ENCODE peak calls at places on chromosomes 7 and 10, in four cellular contexts. One of them, this sample, is unnamed.

GRCh38 chr10:61164458-61165160 is 220.6 kb upstream of the RHOBTB1 start:
- DNase-seq in K562: no peak
- DNase-seq in HepG2: peak
- DNase-seq in H1: no peak
- DNase-seq in this sample: peak

GRCh38 chr7:45136106-45137060 is 21.2 kb upstream of the RAMP3 start:
- DNase-seq in K562: peak
- DNase-seq in H1: no peak
- DNase-seq in HepG2: peak
- DNase-seq in this sample: peak

GRCh38 chr7:112056409-112056808 is 149.8 kb downstream of the DOCK4 start:
- DNase-seq in HepG2: no peak
- DNase-seq in H1: no peak
- DNase-seq in K562: no peak
- DNase-seq in this sample: peak

GRCh38 chr7:151711435-151711872 is 165.5 kb downstream of the PRKAG2 start:
- DNase-seq in H1: no peak
- DNase-seq in HepG2: no peak
- DNase-seq in K562: no peak
- DNase-seq in this sample: no peak

GRCh38 chr7:18086165-18087030 is 58.8 kb upstream of the PRPS1L1 start:
- DNase-seq in HepG2: no peak
- DNase-seq in K562: peak
- DNase-seq in H1: peak
- DNase-seq in this sample: peak

GRCh38 chr10:124552877-124553276 is 91.3 kb downstream of the LHPP start:
- DNase-seq in K562: no peak
- DNase-seq in HepG2: no peak
- DNase-seq in H1: no peak
- DNase-seq in this sample: no peak

GRCh38 chr7:106057962-106058901 is 53.9 kb downstream of the SYPL1 start:
- DNase-seq in K562: no peak
- DNase-seq in HepG2: peak
- DNase-seq in H1: no peak
- DNase-seq in this sample: no peak

GRCh38 chr10:11192304-11193018 is 174.8 kb downstream of the CELF2 start:
- DNase-seq in H1: no peak
- DNase-seq in HepG2: no peak
- DNase-seq in K562: no peak
- DNase-seq in this sample: no peak

GRCh38 chr7:151286148-151286547 is 37.7 kb upstream of the SMARCD3 start:
- DNase-seq in HepG2: no peak
- DNase-seq in H1: no peak
- DNase-seq in K562: no peak
- DNase-seq in this sample: no peak

GRCh38 chr7:22576941-22577927 is 77.2 kb upstream of the STEAP1B start:
- DNase-seq in H1: no peak
- DNase-seq in HepG2: no peak
- DNase-seq in K562: no peak
- DNase-seq in this sample: peak

GRCh38 chr10:97895915-97896314 is 46.3 kb downstream of the GOLGA7B start:
- DNase-seq in K562: no peak
- DNase-seq in H1: no peak
- DNase-seq in HepG2: no peak
- DNase-seq in this sample: peak

GRCh38 chr7:12066561-12066960 is 144.5 kb upstream of the TMEM106B start:
- DNase-seq in HepG2: peak
- DNase-seq in H1: no peak
- DNase-seq in K562: no peak
- DNase-seq in this sample: no peak

GRCh38 chr7:13276977-13277376 is 589.5 kb downstream of the ARL4A start:
- DNase-seq in K562: no peak
- DNase-seq in H1: no peak
- DNase-seq in HepG2: no peak
- DNase-seq in this sample: no peak

GRCh38 chr10:3850999-3851937 is 66.3 kb upstream of the KLF6 start:
- DNase-seq in K562: no peak
- DNase-seq in H1: no peak
- DNase-seq in HepG2: peak
- DNase-seq in this sample: peak

GRCh38 chr10:13158401-13158800 is 3.0 kb upstream of the MCM10 start:
- DNase-seq in HepG2: no peak
- DNase-seq in K562: no peak
- DNase-seq in H1: no peak
- DNase-seq in this sample: no peak

GRCh38 chr10:71801357-71801756 is 28.0 kb upstream of the VSIR start:
- DNase-seq in K562: no peak
- DNase-seq in HepG2: no peak
- DNase-seq in H1: no peak
- DNase-seq in this sample: no peak

GRCh38 chr7:44846816-44847508 is 925 bp downstream of the H2AZ2 start:
- DNase-seq in HepG2: no peak
- DNase-seq in H1: no peak
- DNase-seq in K562: no peak
- DNase-seq in this sample: peak

GRCh38 chr10:48252354-48252650 is 22.2 kb downstream of the FRMPD2 start:
- DNase-seq in H1: peak
- DNase-seq in K562: no peak
- DNase-seq in HepG2: no peak
- DNase-seq in this sample: no peak

GRCh38 chr10:125158528-125159485 is 1.6 kb downstream of the CTBP2 start:
- DNase-seq in H1: peak
- DNase-seq in K562: peak
- DNase-seq in HepG2: no peak
- DNase-seq in this sample: peak

GRCh38 chr10:14653271-14654161 is 121.2 kb downstream of the FAM107B start:
- DNase-seq in K562: no peak
- DNase-seq in H1: no peak
- DNase-seq in HepG2: no peak
- DNase-seq in this sample: peak

GRCh38 chr10:69858201-69858600 is 56.5 kb downstream of the COL13A1 start:
- DNase-seq in H1: no peak
- DNase-seq in HepG2: no peak
- DNase-seq in K562: no peak
- DNase-seq in this sample: no peak

GRCh38 chr10:69862882-69863530 is 61.3 kb downstream of the COL13A1 start:
- DNase-seq in H1: no peak
- DNase-seq in K562: no peak
- DNase-seq in HepG2: no peak
- DNase-seq in this sample: no peak

GRCh38 chr10:69863580-69863979 is 61.9 kb downstream of the COL13A1 start:
- DNase-seq in K562: no peak
- DNase-seq in H1: no peak
- DNase-seq in HepG2: no peak
- DNase-seq in this sample: peak

GRCh38 chr10:69861251-69862240 is 59.8 kb downstream of the COL13A1 start:
- DNase-seq in HepG2: peak
- DNase-seq in K562: no peak
- DNase-seq in H1: no peak
- DNase-seq in this sample: peak

GRCh38 chr10:69860290-69860689 is 58.6 kb downstream of the COL13A1 start:
- DNase-seq in H1: no peak
- DNase-seq in K562: no peak
- DNase-seq in HepG2: no peak
- DNase-seq in this sample: no peak
- H3K9ac ChIP-seq in H1: no peak
- H3K9ac ChIP-seq in K562: no peak
- H3K9ac ChIP-seq in HepG2: no peak
- H3K9ac ChIP-seq in this sample: no peak

DNA sequence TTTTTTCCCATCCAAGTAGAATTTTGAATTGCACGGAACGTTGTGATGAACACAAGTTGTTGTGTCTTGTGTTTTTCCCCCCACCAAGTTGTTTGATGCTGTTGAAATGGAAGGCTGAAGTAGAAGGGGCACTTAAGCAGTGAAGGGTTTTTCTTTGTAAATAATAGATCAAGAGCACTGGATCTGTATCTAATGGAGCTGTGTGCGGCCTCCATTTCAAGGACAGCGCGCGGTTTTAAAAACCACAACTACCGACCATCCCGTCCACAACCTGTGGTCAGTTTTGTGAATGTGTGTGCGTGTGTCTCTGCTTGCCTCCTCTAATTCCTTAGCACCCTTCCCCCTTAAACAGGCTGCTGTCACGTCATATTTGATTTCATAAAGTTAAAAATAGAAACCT is 165.5 kb downstream of the TCF7L2 start:
- DNase-seq in K562: no peak
- DNase-seq in HepG2: no peak
- DNase-seq in H1: no peak
- DNase-seq in this sample: no peak
- TF ChIP-seq CTCF in K562: no peak
- TF ChIP-seq CTCF in HepG2: no peak
- TF ChIP-seq CTCF in H1: no peak
- TF ChIP-seq CTCF in this sample: no peak

GRCh38 chr7:83739527-83739926 is 90.6 kb upstream of the SEMA3E start:
- DNase-seq in H1: no peak
- DNase-seq in K562: no peak
- DNase-seq in HepG2: no peak
- DNase-seq in this sample: no peak

GRCh38 chr7:83738436-83738835 is 89.5 kb upstream of the SEMA3E start:
- DNase-seq in HepG2: no peak
- DNase-seq in H1: no peak
- DNase-seq in K562: no peak
- DNase-seq in this sample: no peak
- TF ChIP-seq JUN in HepG2: no peak
- TF ChIP-seq JUN in H1: no peak
- TF ChIP-seq JUN in K562: no peak
- TF ChIP-seq JUN in this sample: no peak

DNA sequence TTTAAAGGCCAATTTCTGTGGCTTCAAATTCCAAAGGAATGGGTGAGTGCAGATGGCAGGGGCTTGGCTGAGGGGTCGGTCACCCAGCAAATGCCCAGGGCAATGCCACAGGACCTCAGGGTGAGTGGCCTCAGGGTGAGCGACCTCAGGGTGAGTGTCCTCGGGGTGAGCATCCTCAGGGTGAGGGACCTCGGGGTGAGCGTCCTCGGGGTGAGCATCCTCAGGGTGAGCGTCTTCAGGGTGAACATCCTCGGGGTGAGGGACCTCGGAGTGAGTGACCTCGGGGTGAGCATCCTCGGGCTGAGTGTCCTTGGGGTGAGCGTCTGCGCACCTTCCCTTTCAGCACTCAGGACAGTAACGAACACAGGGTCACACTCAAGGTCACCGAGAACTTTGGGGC is 59.2 kb downstream of the ADARB2 start:
- DNase-seq in K562: no peak
- DNase-seq in HepG2: no peak
- DNase-seq in H1: no peak
- DNase-seq in this sample: no peak
- H3K9ac ChIP-seq in K562: no peak
- H3K9ac ChIP-seq in HepG2: no peak
- H3K9ac ChIP-seq in H1: no peak
- H3K9ac ChIP-seq in this sample: no peak

DNA sequence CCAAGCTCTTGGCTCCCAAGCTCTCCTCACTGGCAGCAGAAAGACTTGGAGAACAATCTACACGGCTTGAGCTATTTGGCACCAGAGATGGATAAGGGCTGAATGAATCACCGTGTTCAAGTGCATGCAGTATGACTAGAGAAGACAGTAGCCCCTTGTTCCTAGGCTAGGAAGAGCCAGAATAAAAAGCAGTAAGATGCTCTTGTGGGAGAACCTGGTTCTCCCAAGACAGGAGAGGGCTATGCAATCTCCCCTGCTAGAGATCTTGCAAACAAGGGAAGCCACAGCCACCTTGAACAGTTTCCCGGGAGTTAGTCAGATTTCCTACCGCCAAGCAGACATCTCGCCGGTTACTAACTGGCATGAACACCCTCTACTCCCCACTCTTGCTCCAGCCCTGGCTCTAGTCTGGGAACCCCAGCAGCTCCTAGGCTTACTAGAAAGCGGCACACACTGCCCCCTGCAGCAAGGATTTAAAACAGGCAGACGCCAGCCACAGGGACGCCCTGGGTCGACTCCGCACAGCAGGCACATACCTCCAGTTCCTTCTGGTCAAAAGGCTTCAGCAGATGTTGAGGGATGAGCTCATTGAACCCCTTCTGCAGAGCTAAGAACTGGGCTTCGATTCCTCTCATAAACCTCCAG is 107.3 kb downstream of the SMURF1 start:
- DNase-seq in K562: peak
- DNase-seq in H1: peak
- DNase-seq in HepG2: peak
- DNase-seq in this sample: peak
- TF ChIP-seq CTCF in K562: peak
- TF ChIP-seq CTCF in H1: peak
- TF ChIP-seq CTCF in HepG2: peak
- TF ChIP-seq CTCF in this sample: peak

GRCh38 chr10:8416192-8416701 is 361.8 kb downstream of the GATA3 start:
- DNase-seq in H1: no peak
- DNase-seq in HepG2: no peak
- DNase-seq in K562: no peak
- DNase-seq in this sample: no peak
- TF ChIP-seq JUN in H1: no peak
- TF ChIP-seq JUN in HepG2: no peak
- TF ChIP-seq JUN in K562: no peak
- TF ChIP-seq JUN in this sample: no peak

GRCh38 chr7:3922175-3922635 is 621.2 kb downstream of the SDK1 start:
- DNase-seq in K562: peak
- DNase-seq in HepG2: peak
- DNase-seq in H1: peak
- DNase-seq in this sample: peak
- H3K9ac ChIP-seq in K562: no peak
- H3K9ac ChIP-seq in HepG2: no peak
- H3K9ac ChIP-seq in H1: no peak
- H3K9ac ChIP-seq in this sample: peak

GRCh38 chr10:46253076-46254006 is 33.5 kb upstream of the ANTXRL start:
- DNase-seq in H1: peak
- DNase-seq in HepG2: no peak
- DNase-seq in K562: no peak
- DNase-seq in this sample: no peak

GRCh38 chr10:46248651-46249131 is 38.1 kb upstream of the ANTXRL start:
- DNase-seq in HepG2: no peak
- DNase-seq in K562: no peak
- DNase-seq in H1: peak
- DNase-seq in this sample: no peak

GRCh38 chr10:46251857-46252847 is 34.6 kb upstream of the ANTXRL start:
- DNase-seq in H1: peak
- DNase-seq in HepG2: no peak
- DNase-seq in K562: no peak
- DNase-seq in this sample: no peak

GRCh38 chr10:46250481-46250880 is 36.3 kb upstream of the ANTXRL start:
- DNase-seq in K562: no peak
- DNase-seq in H1: no peak
- DNase-seq in HepG2: no peak
- DNase-seq in this sample: no peak

GRCh38 chr10:46250898-46251856 is 35.6 kb upstream of the ANTXRL start:
- DNase-seq in K562: no peak
- DNase-seq in H1: peak
- DNase-seq in HepG2: no peak
- DNase-seq in this sample: no peak
- TF ChIP-seq CTCF in K562: no peak
- TF ChIP-seq CTCF in H1: no peak
- TF ChIP-seq CTCF in HepG2: no peak
- TF ChIP-seq CTCF in this sample: no peak